ENCODE peak calls at places on chromosomes 7 and 10, in six cellular contexts. W is LNCaP clone FGC; T is stimulated activated CD8-positive, alpha-beta memory T cell treated with anti-CD3 and anti-CD28 coated beads, Interleukin-12 subunit alpha, Interleukin-12 subunit beta, amount 100 ng/mL, for 1 hour; Z is activated CD8-positive, alpha-beta memory T cell treated with anti-CD3 and anti-CD28 coated beads, Interleukin-2, amount 50 U/mL, for 48 hours; P is activated T-cell treated with anti-CD3 and anti-CD28 coated beads, Interleukin-2, amount 50 U/mL, for 1 hour; A is NCI-H146. O is an unnamed sample.

GRCh38 chr7:16433568-16434122 is 12.3 kb upstream of the CRPPA start:
- DNase-seq in W (no peak), T (no peak), Z (no peak), P (no peak), A (no peak), O (no peak)

GRCh38 chr7:158705234-158705890 is 758 bp upstream of the NCAPG2 start:
- DNase-seq in W (no peak), T (no peak), Z (no peak), P (no peak), A (peak; percentile 90), O (no peak)

GRCh38 chr7:93055543-93056107 is 62.2 kb downstream of the SAMD9 start:
- DNase-seq in W (no peak), T (no peak), Z (no peak), P (no peak), A (peak; percentile 46), O (no peak)

GRCh38 chr10:73856261-73856660 is 18.1 kb downstream of the CAMK2G start:
- DNase-seq in W (no peak), T (no peak), Z (no peak), P (no peak), A (no peak), O (no peak)

GRCh38 chr7:506921-507622 is 12.6 kb downstream of the PDGFA start:
- DNase-seq in W (no peak), T (no peak), Z (no peak), P (no peak), A (no peak), O (no peak)

GRCh38 chr7:29105191-29105590 is 41.1 kb downstream of the CPVL start:
- DNase-seq in W (no peak), T (no peak), Z (no peak), P (no peak), A (no peak), O (no peak)

GRCh38 chr7:103075337-103075918 is 488 bp downstream of the ARMC10 start:
- DNase-seq in W (no peak), T (peak; percentile 45), Z (peak; percentile 86), P (no peak), A (peak; percentile 80), O (peak; percentile 73)

GRCh38 chr7:112930787-112931186 is 140.6 kb upstream of the TMEM168 start:
- DNase-seq in W (no peak), T (no peak), Z (no peak), P (no peak), A (no peak), O (no peak)

GRCh38 chr10:132443605-132443997 is 46.6 kb downstream of the PWWP2B start:
- DNase-seq in W (no peak), T (peak; percentile 56), Z (peak; percentile 86), P (peak; percentile 78), A (no peak), O (peak; percentile 19)